ENCODE peak calls at places on chromosome 10, in five cellular contexts. X, K, Z, N and M are unnamed samples. For H3K4me1, the result is how much of the 10 kb centered on the place peaks cover.

GRCh38 chr10:58177362-58177947 is 90.2 kb downstream of the IPMK start:
- DNase-seq in K (peak), Z (no peak), N (no peak), X (no peak), M (no peak)

GRCh38 chr10:125105856-125106255 is 54.5 kb downstream of the CTBP2 start:
- DNase-seq in Z (peak), K (no peak), N (peak), X (no peak), M (peak)

GRCh38 chr10:48940958-48941357 is 1.3 kb upstream of the LRRC18 start:
- DNase-seq in K (no peak), N (no peak), X (no peak), Z (no peak), M (no peak)

GRCh38 chr10:35447693-35448407 is 111.5 kb downstream of the CCNY start:
- DNase-seq in X (no peak), N (no peak), Z (peak), K (peak), M (no peak)

GRCh38 chr10:104923501-104923900 is 282.4 kb downstream of the SORCS3 start:
- DNase-seq in K (no peak), X (no peak), N (no peak), Z (no peak), M (no peak)

GRCh38 chr10:14414901-14415300 is 84.2 kb upstream of the FRMD4A start:
- DNase-seq in X (no peak), K (no peak), N (no peak), Z (no peak), M (no peak)

GRCh38 chr10:79285315-79286185 is 61.7 kb upstream of the PPIF start:
- DNase-seq in X (no peak), Z (no peak), K (no peak), N (no peak), M (peak)

GRCh38 chr10:28036587-28036986 is 37.7 kb upstream of the ODAD2 start:
- DNase-seq in N (no peak), K (no peak), Z (no peak), X (no peak), M (no peak)

GRCh38 chr10:82668266-82668665 is 793.3 kb downstream of the NRG3 start:
- DNase-seq in Z (no peak), X (no peak), N (no peak), K (no peak), M (no peak)

GRCh38 chr10:88386204-88386877 is 196.8 kb downstream of the RNLS start:
- DNase-seq in K (peak), Z (no peak), N (no peak), X (no peak), M (no peak)

GRCh38 chr10:93874309-93875031 is 19.3 kb upstream of the SLC35G1 start:
- DNase-seq in Z (no peak), K (no peak), N (no peak), X (no peak), M (no peak)

GRCh38 chr10:71179382-71179781 is 33.0 kb upstream of the UNC5B start:
- DNase-seq in K (no peak), N (no peak), X (no peak), Z (no peak), M (no peak)

GRCh38 chr10:71184402-71184801 is 28.0 kb upstream of the UNC5B start:
- DNase-seq in X (no peak), N (no peak), K (no peak), Z (no peak), M (no peak)

GRCh38 chr10:71176661-71177060 is 35.7 kb upstream of the UNC5B start:
- DNase-seq in Z (no peak), X (no peak), K (no peak), N (no peak), M (no peak)

DNA sequence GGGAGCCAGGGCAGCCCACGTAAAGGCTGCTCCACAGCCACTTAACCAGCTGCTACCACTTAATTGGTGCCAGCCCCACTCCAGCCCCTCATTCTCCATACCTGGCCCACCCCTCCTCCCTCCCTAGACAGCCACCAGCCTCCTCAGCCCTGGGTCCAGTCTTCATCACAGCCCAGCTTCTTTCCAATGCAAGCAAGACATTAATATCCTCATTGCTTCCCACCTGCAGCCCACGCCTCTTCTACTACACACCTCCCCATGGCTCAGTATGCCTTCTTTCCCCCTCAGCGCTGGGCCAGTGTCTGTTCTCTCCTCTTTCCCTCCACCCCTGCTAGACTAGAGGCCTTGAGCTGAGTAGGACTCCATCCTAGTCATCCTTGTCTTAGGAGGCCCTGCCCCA is 33.5 kb upstream of the UNC5B start:
- DNase-seq in K (no peak), X (no peak), N (no peak), Z (no peak), M (no peak)
- TF ChIP-seq CTCF in K (no peak), X (no peak), N (no peak), Z (no peak), M (no peak)

GRCh38 chr10:22333167-22333566 is 12.1 kb upstream of the SPAG6 start:
- DNase-seq in K (no peak), Z (no peak), X (no peak), N (no peak), M (no peak)
- TF ChIP-seq POLR2A in K (no peak), Z (no peak), X (no peak), N (no peak), M (no peak)

GRCh38 chr10:32955790-32956189 is 2.2 kb downstream of the ITGB1 start:
- DNase-seq in K (no peak), Z (no peak), X (no peak), N (no peak), M (no peak)

GRCh38 chr10:32955299-32955772 is 2.7 kb downstream of the ITGB1 start:
- DNase-seq in K (no peak), Z (no peak), X (no peak), N (no peak), M (no peak)

GRCh38 chr10:32954080-32954479 is 4.0 kb downstream of the ITGB1 start:
- DNase-seq in K (peak), Z (no peak), X (no peak), N (no peak), M (no peak)

GRCh38 chr10:32953277-32953927 is 4.6 kb downstream of the ITGB1 start:
- DNase-seq in N (no peak), Z (no peak), X (no peak), K (peak), M (no peak)

DNA sequence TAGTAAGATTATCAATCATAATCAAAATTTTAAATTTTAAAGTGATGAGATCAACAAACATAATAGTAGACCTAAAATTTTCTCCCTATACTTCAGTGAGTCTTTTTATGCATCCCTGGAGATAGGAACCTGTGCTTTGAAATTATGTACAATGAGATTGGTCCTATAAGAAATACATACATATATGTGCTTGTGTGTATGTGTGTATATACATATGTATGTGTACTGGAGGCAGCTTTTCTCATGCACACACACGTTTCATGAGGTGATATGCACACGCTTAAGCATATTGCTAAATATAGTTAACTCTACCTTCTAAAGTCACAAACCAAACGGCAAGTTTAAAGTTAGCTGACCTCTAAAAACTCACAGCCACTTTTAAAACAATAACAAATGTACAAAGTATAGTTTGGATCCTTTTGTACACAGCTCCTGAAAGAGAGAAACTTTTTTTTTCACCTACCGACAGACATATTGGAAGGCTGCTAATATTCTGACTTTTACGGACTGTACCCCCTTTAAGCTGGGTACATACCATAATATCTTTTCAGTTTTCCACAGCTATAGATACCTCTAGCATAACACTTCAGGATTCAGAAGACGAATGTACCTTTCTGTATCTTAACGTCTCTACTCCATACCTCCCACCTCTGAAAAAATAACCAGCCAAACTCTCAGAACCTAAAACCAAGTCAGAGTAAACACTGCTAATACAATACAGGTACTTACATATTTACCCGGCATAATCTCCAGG is 3.3 kb downstream of the ITGB1 start:
- DNase-seq in N (no peak), X (no peak), Z (no peak), K (no peak), M (no peak)
- H3K4me1 ChIP-seq in N (under half), X (half or more), Z (half or more), K (under half), M (under half)

GRCh38 chr10:92844746-92845145 is 3.6 kb upstream of the EXOC6 start:
- DNase-seq in K (peak), X (no peak), Z (no peak), N (no peak), M (no peak)
- TF ChIP-seq CTCF in K (no peak), X (no peak), Z (no peak), N (no peak), M (peak)

GRCh38 chr10:96130326-96130758 is 245 bp downstream of the ZNF518A start:
- DNase-seq in N (peak), X (peak), Z (peak), K (peak), M (peak)
- TF ChIP-seq POLR2A in N (no peak), X (peak), Z (no peak), K (peak), M (no peak)

GRCh38 chr10:43398939-43399871 is 9.8 kb downstream of the HNRNPF start:
- DNase-seq in N (no peak), X (no peak), Z (no peak), K (no peak), M (no peak)

GRCh38 chr10:43396928-43397624 is 11.9 kb downstream of the HNRNPF start:
- DNase-seq in N (peak), X (peak), K (peak), Z (peak), M (peak)

GRCh38 chr10:43401627-43402026 is 7.4 kb downstream of the HNRNPF start:
- DNase-seq in Z (no peak), K (no peak), X (no peak), N (no peak), M (no peak)

GRCh38 chr10:43402176-43402575 is 6.8 kb downstream of the HNRNPF start:
- DNase-seq in N (no peak), K (no peak), X (no peak), Z (no peak), M (no peak)

GRCh38 chr10:43399911-43400310 is 9.1 kb downstream of the HNRNPF start:
- DNase-seq in N (no peak), K (no peak), Z (no peak), X (no peak), M (no peak)
- H3K4me1 ChIP-seq in N (under half), K (half or more), Z (half or more), X (half or more), M (under half)

DNA sequence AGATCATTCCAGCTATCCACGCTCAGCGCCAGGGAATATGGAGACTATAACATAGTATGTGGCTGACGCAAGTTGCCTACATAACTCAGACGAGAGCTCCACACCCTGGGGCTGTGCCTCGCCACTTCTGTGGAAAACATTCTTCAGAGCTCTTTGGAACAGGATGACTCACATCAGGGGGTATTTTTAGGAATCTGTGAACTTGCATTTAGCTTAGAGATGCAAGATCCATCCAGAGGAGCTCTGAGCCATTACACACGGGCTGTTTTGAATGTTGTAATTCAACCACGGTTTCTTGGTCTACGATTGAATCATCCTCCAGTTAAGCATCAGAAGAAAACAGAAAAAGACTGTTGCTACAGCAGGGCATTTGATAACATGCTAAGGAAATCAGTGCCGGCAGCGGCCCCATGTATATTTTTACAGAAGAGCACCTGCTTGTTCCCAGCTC is 481.4 kb upstream of the AKR1E2 start:
- DNase-seq in Z (no peak), K (peak), X (no peak), N (peak), M (no peak)
- TF ChIP-seq CTCF in Z (no peak), K (no peak), X (no peak), N (no peak), M (no peak)

GRCh38 chr10:44973323-44974081 is 5.1 kb downstream of the DEPP1 start:
- DNase-seq in Z (no peak), K (no peak), N (no peak), X (no peak), M (peak)
- TF ChIP-seq POLR2A in Z (no peak), K (no peak), N (no peak), X (no peak), M (no peak)

GRCh38 chr10:69459101-69459805 is 8.0 kb downstream of the TSPAN15 start:
- DNase-seq in Z (no peak), X (no peak), K (no peak), N (no peak), M (peak)
- H3K4me1 ChIP-seq in Z (half or more), X (under half), K (half or more), N (under half), M (under half)